ENCODE peak calls at places on chromosomes 7 and 10, in ten cellular contexts. M, H, Y, U, O, N, K, Z, A and D are unnamed samples.

GRCh38 chr10:84613336-84614021 is 285.1 kb downstream of the CCSER2 start:
- DNase-seq in K (no peak), Y (no peak), Z (no peak), A (peak; percentile 53), N (no peak), U (peak; percentile 18), H (no peak), O (peak; percentile 73), M (peak; percentile 41), D (peak; percentile 71)

GRCh38 chr10:88260329-88261051 is 322.6 kb downstream of the RNLS start:
- DNase-seq in U (no peak), Z (no peak), Y (no peak), H (no peak), O (no peak), K (no peak), A (no peak), N (no peak), M (no peak), D (no peak)

GRCh38 chr7:2701406-2701805 is 13.4 kb downstream of the AMZ1 start:
- DNase-seq in O (no peak), Y (no peak), K (no peak), Z (no peak), A (no peak), H (no peak), U (no peak), M (no peak), N (no peak), D (no peak)

GRCh38 chr10:11288302-11288701 is 270.6 kb downstream of the CELF2 start:
- DNase-seq in N (no peak), H (no peak), K (no peak), Z (no peak), Y (no peak), O (no peak), U (no peak), A (no peak), M (no peak), D (no peak)

GRCh38 chr7:134565643-134566136 is 16.8 kb downstream of the AKR1B15 start:
- DNase-seq in M (no peak), K (no peak), Y (no peak), H (no peak), A (peak; percentile 33), Z (peak; percentile 55), O (no peak), U (no peak), N (no peak), D (no peak)

GRCh38 chr10:44723654-44724053 is 187.5 kb upstream of the TMEM72 start:
- DNase-seq in N (no peak), Z (peak; percentile 82), O (no peak), A (no peak), M (no peak), Y (no peak), K (peak; percentile 76), H (no peak), U (no peak), D (no peak)

GRCh38 chr7:30984359-30985107 is 20.8 kb downstream of the GHRHR start:
- DNase-seq in O (no peak), U (no peak), H (no peak), Z (no peak), Y (no peak), A (no peak), M (no peak), K (no peak), N (no peak), D (no peak)

GRCh38 chr10:111983970-111984525 is 199.5 kb downstream of the GPAM start:
- DNase-seq in H (no peak), Z (no peak), N (no peak), M (no peak), K (no peak), Y (no peak), O (no peak), U (no peak), A (no peak), D (no peak)

GRCh38 chr10:69952801-69953200 is 99.8 kb upstream of the MACROH2A2 start:
- DNase-seq in A (no peak), M (no peak), N (no peak), K (no peak), H (no peak), Z (no peak), O (no peak), Y (no peak), U (no peak), D (no peak)

GRCh38 chr10:59381687-59382086 is 19.3 kb upstream of the FAM13C start:
- DNase-seq in H (no peak), N (no peak), U (no peak), O (no peak), Z (no peak), M (no peak), A (no peak), K (no peak), Y (no peak), D (no peak)

GRCh38 chr7:83306487-83306886 is 143.8 kb upstream of the PCLO start:
- DNase-seq in Z (no peak), K (no peak), A (no peak), O (no peak), M (no peak), N (no peak), Y (no peak), U (no peak), H (no peak), D (no peak)

GRCh38 chr10:19579841-19580240 is 236.4 kb upstream of the PLXDC2 start:
- DNase-seq in M (no peak), Y (no peak), O (no peak), U (no peak), H (no peak), K (no peak), A (no peak), N (no peak), Z (no peak), D (no peak)

GRCh38 chr10:24396396-24396795 is 187.5 kb downstream of the KIAA1217 start:
- DNase-seq in Y (no peak), O (no peak), N (no peak), U (no peak), Z (no peak), K (no peak), A (no peak), M (no peak), H (no peak), D (no peak)

GRCh38 chr10:44511601-44512000 is 126.7 kb upstream of the CXCL12 start:
- DNase-seq in U (no peak), N (no peak), Z (no peak), K (no peak), M (no peak), O (no peak), A (no peak), Y (no peak), H (no peak), D (no peak)

GRCh38 chr10:76874151-76874550 is 763.5 kb downstream of the KCNMA1 start:
- DNase-seq in N (no peak), Y (no peak), Z (no peak), O (no peak), A (no peak), U (no peak), M (no peak), K (peak; percentile 72), H (no peak), D (no peak)

GRCh38 chr10:50623299-50624153 is at the start of gene SGMS1:
- DNase-seq in H (no peak), U (peak; percentile 88), N (peak; percentile 78), M (peak; percentile 81), Z (peak; percentile 83), K (peak; percentile 92), A (peak; percentile 80), O (peak; percentile 87), Y (peak; percentile 88), D (peak; percentile 91)

GRCh38 chr7:99929730-99930053 is 272 bp upstream of the GJC3 start:
- DNase-seq in U (no peak), Z (no peak), N (no peak), H (no peak), M (no peak), O (no peak), Y (no peak), K (no peak), A (no peak), D (no peak)

GRCh38 chr7:159026271-159027047 is 118.2 kb downstream of the VIPR2 start:
- DNase-seq in Y (no peak), H (no peak), A (no peak), Z (no peak), M (no peak), K (peak; percentile 67), O (no peak), N (no peak), U (peak; percentile 7), D (peak; percentile 31)

DNA sequence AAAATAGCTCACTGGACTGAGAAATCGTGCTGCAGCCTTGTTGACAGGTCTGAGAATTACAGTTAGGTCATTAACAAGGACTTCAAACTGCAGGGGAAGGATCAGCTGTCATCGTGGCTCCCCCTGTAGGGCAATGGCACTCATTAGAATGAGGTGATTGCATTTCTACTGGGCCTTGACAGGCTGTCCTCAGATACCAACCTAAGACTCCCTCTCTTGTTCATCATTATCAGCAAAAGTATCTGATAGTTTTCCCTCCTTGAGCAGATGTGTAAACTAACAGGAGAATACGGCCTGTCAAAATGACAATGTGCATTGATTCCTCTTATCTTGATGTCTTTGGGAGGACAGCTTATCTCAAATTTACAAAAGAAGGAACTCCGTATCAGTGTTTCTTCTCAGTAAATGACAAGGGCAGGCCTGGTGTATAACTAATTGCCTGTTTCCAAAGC is 648.5 kb upstream of the LRRN3 start:
- DNase-seq in N (no peak), M (peak; percentile 19), Z (peak; percentile 37), H (no peak), A (peak; percentile 17), Y (no peak), U (no peak), K (no peak), O (peak; percentile 21), D (no peak)
- TF ChIP-seq CTCF in N (no peak), M (peak; percentile 35), Z (peak; percentile 55), H (peak; percentile 49), A (no peak), Y (no peak), U (no peak), K (no peak), O (no peak), D (peak; percentile 24)

DNA sequence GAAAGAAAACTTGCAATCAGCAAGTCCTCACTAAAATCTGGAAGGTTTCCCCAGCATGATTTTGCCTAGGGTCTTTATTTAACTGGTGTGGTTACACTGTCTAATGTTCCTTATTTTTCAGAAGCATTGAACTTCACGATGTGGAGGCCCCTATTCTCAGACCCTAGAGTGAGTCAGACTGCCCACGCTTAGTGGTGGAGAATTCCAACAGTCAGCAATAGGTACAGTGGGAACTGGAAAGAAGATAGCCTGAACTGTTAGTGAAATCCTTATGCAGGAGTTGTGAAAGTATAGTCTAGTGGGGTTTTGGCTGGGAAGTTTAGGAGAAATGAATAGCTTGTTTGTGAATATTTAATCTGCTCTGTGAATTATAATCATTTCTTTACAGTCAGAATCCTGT is 115.0 kb downstream of the FZD1 start:
- DNase-seq in K (no peak), M (no peak), U (no peak), Y (no peak), N (no peak), H (no peak), A (no peak), Z (no peak), O (no peak), D (no peak)
- H3K4me1 ChIP-seq in K (no peaks in the 10 kb centered on the region), M (no peaks in the 10 kb centered on the region), U (no peaks in the 10 kb centered on the region), Y (no peaks in the 10 kb centered on the region), N (no peaks in the 10 kb centered on the region), H (no peaks in the 10 kb centered on the region), A (no peaks in the 10 kb centered on the region), Z (peaks cover 3% of the 10 kb centered on the region), O (no peaks in the 10 kb centered on the region), D (no peaks in the 10 kb centered on the region)

GRCh38 chr10:57513637-57514036 is 754.1 kb downstream of the IPMK start:
- DNase-seq in O (no peak), Z (no peak), H (no peak), A (no peak), U (no peak), N (no peak), Y (no peak), M (no peak), K (no peak), D (no peak)
- TF ChIP-seq POLR2A in O (no peak), Z (no peak), H (no peak), A (no peak), U (no peak), N (no peak), Y (no peak), M (no peak), K (no peak), D (no peak)

GRCh38 chr7:5477723-5478531 is 54.3 kb upstream of the TNRC18 start:
- DNase-seq in M (peak; percentile 35), A (no peak), N (peak; percentile 37), H (no peak), K (no peak), Z (no peak), Y (no peak), O (peak; percentile 44), U (no peak), D (no peak)
- TF ChIP-seq CTCF in M (no peak), A (no peak), N (no peak), H (no peak), K (no peak), Z (peak; percentile 20), Y (no peak), O (peak; percentile 22), U (peak; percentile 10), D (no peak)